ENCODE peak calls at places on chromosomes 13 and 19, in four cellular contexts. G is GM12878, S is H1, X is K562. M is an unnamed sample.

GRCh38 chr13:25796474-25796873 is 255.3 kb downstream of the SHISA2 start:
- DNase-seq in S (no peak), G (no peak), X (no peak), M (no peak)

GRCh38 chr13:102128216-102128800 is 273.5 kb downstream of the FGF14 start:
- DNase-seq in S (no peak), G (no peak), X (no peak), M (no peak)

GRCh38 chr13:62014299-62014698 is 598.6 kb upstream of the PCDH20 start:
- DNase-seq in G (no peak), X (no peak), S (no peak), M (peak; percentile 9)

GRCh38 chr13:40639226-40639681 is 27.2 kb downstream of the FOXO1 start:
- DNase-seq in X (no peak), S (no peak), G (no peak), M (peak; percentile 14)

GRCh38 chr19:18587962-18588610 is 512 bp upstream of the REX1BD start:
- DNase-seq in G (no peak), X (no peak), S (no peak), M (peak; percentile 53)

GRCh38 chr19:47176071-47176626 is 45.5 kb downstream of the SAE1 start:
- DNase-seq in X (no peak), G (no peak), S (no peak), M (no peak)

GRCh38 chr19:2634228-2634951 is 68.1 kb downstream of the GNG7 start:
- DNase-seq in X (no peak), G (no peak), S (no peak), M (no peak)

GRCh38 chr13:30802501-30802900 is 67.2 kb downstream of the ALOX5AP start:
- DNase-seq in G (no peak), X (no peak), S (no peak), M (no peak)

GRCh38 chr19:49857061-49857833 is 6.3 kb downstream of the PTOV1 start:
- DNase-seq in G (no peak), X (no peak), S (no peak), M (no peak)

GRCh38 chr13:61286148-61286745 is 129.4 kb downstream of the PCDH20 start:
- DNase-seq in X (peak; percentile 4), G (no peak), S (peak; percentile 51), M (peak; percentile 2)

GRCh38 chr19:1063030-1063908 is 3.7 kb upstream of the ARHGAP45 start:
- DNase-seq in X (peak; percentile 77), G (no peak), S (peak; percentile 67), M (no peak)

GRCh38 chr13:111662451-111662850 is 342.0 kb downstream of the TEX29 start:
- DNase-seq in G (no peak), S (no peak), X (no peak), M (no peak)

GRCh38 chr19:2827022-2827421 is 7.4 kb downstream of the ZNF554 start:
- DNase-seq in S (no peak), X (no peak), G (no peak), M (no peak)

GRCh38 chr13:97223711-97224461 is 1.8 kb downstream of the MBNL2 start:
- DNase-seq in X (peak; percentile 35), S (peak; percentile 52), G (no peak), M (peak; percentile 64)

GRCh38 chr19:51742736-51743288 is 8.9 kb downstream of the FPR1 start:
- DNase-seq in X (no peak), S (no peak), G (no peak), M (no peak)

GRCh38 chr19:57978586-57979289 is 4.4 kb upstream of the C19orf18 start:
- DNase-seq in X (no peak), G (no peak), S (no peak), M (no peak)

GRCh38 chr19:49157445-49158224 is at the start of gene TRPM4:
- DNase-seq in S (peak; percentile 95), X (peak; percentile 88), G (no peak), M (peak; percentile 61)

GRCh38 chr19:18476507-18477041 is 38.6 kb upstream of the ISYNA1 start:
- DNase-seq in S (no peak), G (no peak), X (no peak), M (no peak)

GRCh38 chr13:36297600-36298338 is at the start of gene CCDC169:
- DNase-seq in X (peak; percentile 73), S (peak; percentile 94), G (no peak), M (peak; percentile 5)

GRCh38 chr13:54628383-54628782 is 1599.8 kb downstream of the OLFM4 start:
- DNase-seq in X (no peak), S (no peak), G (no peak), M (no peak)

GRCh38 chr13:31807090-31807541 is 67.8 kb downstream of the RXFP2 start:
- DNase-seq in X (no peak), S (no peak), G (no peak), M (no peak)

GRCh38 chr13:100154835-100155463 is 66.1 kb downstream of the PCCA start:
- DNase-seq in X (no peak), S (no peak), G (no peak), M (no peak)

GRCh38 chr19:32397736-32398135 is 7.8 kb upstream of the DPY19L3 start:
- DNase-seq in G (no peak), X (no peak), S (no peak), M (peak; percentile 41)

GRCh38 chr13:46679369-46680180 is 117.4 kb downstream of the ESD start:
- DNase-seq in S (no peak), G (peak; percentile 53), X (no peak), M (peak; percentile 9)

GRCh38 chr19:55247621-55248099 is 11.2 kb downstream of the PPP6R1 start:
- DNase-seq in X (no peak), S (no peak), G (no peak), M (no peak)

GRCh38 chr19:18437481-18438330 is at the start of gene ISYNA1:
- DNase-seq in X (peak; percentile 84), S (peak; percentile 89), G (no peak), M (peak; percentile 14)

GRCh38 chr13:37481005-37481857 is 117.3 kb downstream of the POSTN start:
- DNase-seq in G (no peak), S (no peak), X (no peak), M (no peak)

GRCh38 chr19:46605356-46605821 is 4.3 kb downstream of the CALM3 start:
- DNase-seq in S (no peak), X (peak; percentile 4), G (no peak), M (no peak)

GRCh38 chr19:41376241-41376997 is at the start of gene TMEM91:
- DNase-seq in X (no peak), G (no peak), S (peak; percentile 85), M (no peak)

GRCh38 chr19:7665076-7665475 is 3.8 kb upstream of the RETN start:
- DNase-seq in G (no peak), S (no peak), X (no peak), M (no peak)

GRCh38 chr19:51440846-51441409 is 17.3 kb downstream of the SIGLEC8 start:
- DNase-seq in G (no peak), X (peak; percentile 54), S (no peak), M (no peak)

GRCh38 chr19:14821958-14822357 is 13.0 kb downstream of the OR7A5 start:
- DNase-seq in G (no peak), S (no peak), X (no peak), M (no peak)

GRCh38 chr19:14830702-14831101 is 4.3 kb downstream of the OR7A5 start:
- DNase-seq in X (no peak), S (no peak), G (no peak), M (no peak)

GRCh38 chr19:14826006-14826405 is 9.0 kb downstream of the OR7A5 start:
- DNase-seq in S (no peak), X (no peak), G (no peak), M (no peak)
- TF ChIP-seq CBX5 in S (no peak), X (no peak), G (no peak), M (no peak)

DNA sequence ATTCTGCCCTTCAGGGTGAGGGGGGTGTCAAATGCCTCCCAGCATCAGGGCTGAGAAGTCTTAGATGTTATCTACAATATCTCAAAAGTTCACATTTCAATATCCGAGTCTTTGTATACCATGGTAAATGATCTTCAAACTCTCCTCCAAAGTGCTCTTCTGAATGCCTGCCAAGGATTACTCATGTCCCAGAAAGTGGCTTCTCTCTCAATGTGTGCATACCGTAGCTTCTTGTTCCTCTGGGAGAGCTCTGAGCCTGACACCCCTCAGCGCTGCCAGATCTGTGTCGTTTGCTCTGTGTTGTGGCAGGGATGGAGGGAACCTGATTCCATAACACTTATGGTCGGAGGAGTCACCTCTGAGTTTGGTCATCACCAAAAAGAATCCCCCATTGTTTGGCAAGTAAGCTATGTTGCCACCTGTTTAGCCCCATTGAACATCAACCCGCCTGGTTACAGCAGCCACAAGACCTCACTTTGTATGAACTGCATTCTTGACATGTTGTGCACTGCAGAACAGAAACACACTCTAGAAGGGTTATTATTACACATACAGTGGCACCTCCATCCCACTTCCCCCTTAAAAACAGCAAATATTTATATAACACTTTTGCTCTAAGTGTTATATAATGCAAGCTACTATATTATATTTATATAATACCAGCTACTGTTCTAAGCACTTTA is 163.1 kb upstream of the MIR17HG start:
- DNase-seq in S (no peak), X (no peak), G (no peak), M (no peak)
- TF ChIP-seq CBX5 in S (no peak), X (no peak), G (no peak), M (no peak)

GRCh38 chr19:31377736-31378135 is 28.5 kb upstream of the TSHZ3 start:
- DNase-seq in G (no peak), X (no peak), S (no peak), M (no peak)

GRCh38 chr19:31383553-31383952 is 34.3 kb upstream of the TSHZ3 start:
- DNase-seq in G (no peak), X (no peak), S (no peak), M (no peak)

GRCh38 chr19:31380854-31381253 is 31.6 kb upstream of the TSHZ3 start:
- DNase-seq in S (no peak), X (no peak), G (no peak), M (no peak)

DNA sequence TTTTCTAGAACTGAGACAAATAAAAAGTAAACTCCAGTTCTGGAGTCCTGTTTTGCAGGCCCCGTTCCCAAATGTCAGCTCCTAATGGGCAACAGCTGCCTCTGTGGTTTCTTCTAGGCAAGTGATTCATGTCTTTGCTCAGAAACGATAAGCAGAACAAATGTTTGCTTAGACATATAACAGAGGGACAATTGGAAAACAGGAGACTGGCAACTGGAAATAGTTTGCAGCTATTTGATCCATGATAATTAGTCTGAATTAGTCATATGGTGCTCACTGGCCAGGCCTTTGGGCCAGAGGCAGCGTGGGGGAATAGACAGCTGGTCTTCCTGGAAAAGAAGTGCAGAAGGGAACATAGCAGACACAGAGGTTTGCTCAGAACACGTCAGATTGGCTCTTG is 29.2 kb upstream of the TSHZ3 start:
- DNase-seq in G (no peak), X (no peak), S (no peak), M (peak; percentile 4)
- TF ChIP-seq CBX5 in G (no peak), X (no peak), S (no peak), M (no peak)

DNA sequence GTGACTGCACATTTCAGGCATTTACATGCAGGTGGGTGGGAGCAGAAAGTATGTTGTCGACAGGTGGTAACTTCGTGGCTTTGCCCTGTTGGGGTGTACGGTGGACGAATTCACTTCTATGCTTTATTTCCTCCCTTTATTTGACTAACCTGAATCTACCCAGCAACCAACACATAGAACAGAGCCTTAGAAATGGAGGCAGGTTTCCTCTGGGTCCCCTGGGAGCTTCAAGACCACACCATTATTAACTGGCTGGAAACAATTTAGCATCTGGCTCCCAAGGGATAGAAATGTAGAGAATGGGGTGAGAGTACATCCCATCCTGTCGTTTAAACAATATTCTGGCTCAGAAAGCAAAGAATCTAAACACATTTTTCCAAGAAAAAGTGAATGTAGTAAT is 244.4 kb downstream of the DLEU7 start:
- DNase-seq in X (no peak), G (no peak), S (no peak), M (no peak)
- TF ChIP-seq CBX5 in X (no peak), G (no peak), S (no peak), M (no peak)